ENCODE peak calls at places on chromosomes 2 and 18, in five cellular contexts. I, C, X, L and Y are unnamed samples.

GRCh38 chr18:36187138-36187825 is at the start of gene MOCOS:
- DNase-seq in L (peak), C (no peak), I (no peak), X (peak), Y (no peak)

GRCh38 chr2:208783184-208783583 is 376.6 kb downstream of the PTH2R start:
- DNase-seq in C (no peak), I (no peak), L (peak), X (no peak), Y (no peak)

GRCh38 chr2:240372051-240372450 is 63.4 kb upstream of the GPC1 start:
- DNase-seq in I (no peak), L (no peak), C (no peak), X (no peak), Y (no peak)

GRCh38 chr2:149994057-149994728 is 406.6 kb upstream of the MMADHC start:
- DNase-seq in L (peak), I (no peak), C (peak), X (no peak), Y (peak)

GRCh38 chr2:129377078-129377469 is 602.4 kb upstream of the RAB6C start:
- DNase-seq in L (no peak), X (no peak), I (no peak), C (no peak), Y (no peak)

GRCh38 chr2:57443985-57444501 is 602.6 kb upstream of the VRK2 start:
- DNase-seq in L (peak), C (peak), I (no peak), X (no peak), Y (no peak)

GRCh38 chr2:171367692-171368091 is 66.1 kb downstream of the METTL8 start:
- DNase-seq in L (no peak), X (no peak), I (no peak), C (no peak), Y (no peak)

GRCh38 chr2:54247115-54247514 is 8.9 kb downstream of the TSPYL6 start:
- DNase-seq in L (no peak), X (no peak), I (no peak), C (peak), Y (no peak)

GRCh38 chr18:35605686-35606417 is 24.3 kb downstream of the GALNT1 start:
- DNase-seq in C (no peak), L (no peak), X (no peak), I (no peak), Y (no peak)

GRCh38 chr2:108444941-108445840 is 3.8 kb upstream of the GCC2 start:
- DNase-seq in X (peak), I (no peak), L (no peak), C (no peak), Y (no peak)

GRCh38 chr18:55321268-55322175 is 266.5 kb downstream of the TCF4 start:
- DNase-seq in L (no peak), I (no peak), X (peak), C (peak), Y (peak)

GRCh38 chr18:7105943-7106342 is 11.7 kb downstream of the LAMA1 start:
- DNase-seq in L (no peak), X (no peak), C (no peak), I (no peak), Y (no peak)

GRCh38 chr18:62944454-62944853 is 229.1 kb downstream of the PHLPP1 start:
- DNase-seq in C (no peak), L (no peak), I (no peak), X (no peak), Y (no peak)

GRCh38 chr2:122112633-122113032 is 357.2 kb downstream of the TSN start:
- DNase-seq in C (no peak), I (no peak), L (no peak), X (no peak), Y (no peak)

GRCh38 chr2:30335981-30336538 is 104.7 kb downstream of the LBH start:
- DNase-seq in L (no peak), I (no peak), C (peak), X (no peak), Y (no peak)

GRCh38 chr2:229654437-229654836 is 59.9 kb downstream of the DNER start:
- DNase-seq in L (no peak), I (no peak), X (no peak), C (no peak), Y (no peak)

DNA sequence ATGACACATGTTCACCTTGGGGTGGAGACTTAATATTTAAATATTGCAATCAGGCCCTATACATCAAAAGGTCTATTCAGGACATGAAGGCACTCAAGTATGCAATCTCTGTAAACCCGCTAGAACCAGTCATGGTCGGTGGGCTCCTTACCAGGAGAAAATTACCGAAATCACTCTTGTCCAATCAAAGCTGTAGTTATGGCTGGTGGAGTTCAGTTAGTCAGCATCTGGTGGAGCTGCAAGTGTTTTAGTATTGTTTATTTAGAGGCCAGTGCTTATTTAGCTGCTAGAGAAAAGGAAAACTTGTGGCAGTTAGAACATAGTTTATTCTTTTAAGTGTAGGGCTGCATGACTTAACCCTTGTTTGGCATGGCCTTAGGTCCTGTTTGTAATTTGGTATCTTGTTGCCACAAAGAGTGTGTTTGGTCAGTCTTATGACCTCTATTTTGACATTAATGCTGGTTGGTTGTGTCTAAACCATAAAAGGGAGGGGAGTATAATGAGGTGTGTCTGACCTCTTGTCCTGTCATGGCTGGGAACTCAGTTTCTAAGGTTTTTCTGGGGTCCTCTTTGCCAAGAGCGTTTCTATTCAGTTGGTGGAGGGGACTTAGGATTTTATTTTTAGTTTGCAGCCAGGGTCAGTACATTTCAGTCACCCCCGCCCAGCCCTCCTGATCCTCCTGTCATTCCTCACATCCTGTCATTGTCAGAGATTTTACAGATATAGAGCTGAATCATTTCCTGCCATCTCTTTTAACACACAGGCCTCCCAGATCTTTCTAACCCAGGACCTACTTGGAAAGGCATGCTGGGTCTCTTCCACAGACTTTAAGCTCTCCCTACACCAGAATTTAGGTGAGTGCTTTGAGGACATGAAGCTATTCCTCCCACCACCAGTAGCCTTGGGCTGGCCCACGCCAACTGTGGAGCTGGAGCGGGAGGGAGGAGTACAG is 108.1 kb downstream of the XRCC5 start:
- DNase-seq in I (no peak), X (no peak), C (peak), L (no peak), Y (no peak)
- H3K27ac ChIP-seq in I (no peak), X (no peak), C (peak), L (no peak), Y (peak)

DNA sequence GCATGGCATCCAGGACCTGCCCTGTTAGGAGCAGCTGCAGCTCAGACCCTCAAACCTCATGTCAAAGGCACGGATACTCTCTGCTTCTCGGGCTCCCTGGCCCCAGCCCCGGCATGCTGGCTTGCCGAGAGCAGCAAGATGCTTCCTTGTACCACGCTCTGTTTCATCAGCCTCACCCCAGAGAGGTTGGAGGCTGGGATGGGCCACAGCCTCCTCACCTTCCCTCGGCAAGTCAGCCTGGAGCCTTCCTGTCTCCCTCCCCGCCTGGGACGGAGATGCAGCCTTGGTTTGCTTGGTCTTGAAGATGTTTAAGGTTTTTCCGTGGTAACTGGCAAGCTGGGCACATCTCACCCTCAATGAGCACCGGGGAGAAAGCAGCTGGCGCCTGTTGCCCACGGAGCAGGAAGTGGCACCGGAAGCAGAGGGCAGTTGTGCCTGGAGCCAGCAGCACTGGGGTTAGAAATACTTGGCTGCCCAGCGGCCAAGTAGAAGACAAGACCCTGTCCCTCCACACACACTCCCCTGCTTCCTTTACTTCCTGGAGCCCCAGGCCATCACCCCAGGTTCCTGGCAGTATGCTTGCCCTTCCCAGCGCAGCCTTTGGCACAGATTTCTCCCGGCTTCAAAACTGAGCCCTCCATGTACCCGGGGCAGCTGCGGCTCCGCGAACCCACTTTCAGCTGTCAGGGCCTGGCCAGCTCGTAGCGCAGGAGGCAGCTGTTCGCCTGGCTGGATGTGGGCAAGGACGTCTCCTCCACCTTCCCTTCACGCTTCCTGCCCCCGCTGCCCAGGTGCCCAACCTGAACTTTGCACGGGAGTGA is 17.4 kb downstream of the FBLN7 start:
- DNase-seq in I (no peak), X (no peak), L (no peak), C (no peak), Y (no peak)
- H3K27ac ChIP-seq in I (no peak), X (no peak), L (no peak), C (no peak), Y (no peak)

DNA sequence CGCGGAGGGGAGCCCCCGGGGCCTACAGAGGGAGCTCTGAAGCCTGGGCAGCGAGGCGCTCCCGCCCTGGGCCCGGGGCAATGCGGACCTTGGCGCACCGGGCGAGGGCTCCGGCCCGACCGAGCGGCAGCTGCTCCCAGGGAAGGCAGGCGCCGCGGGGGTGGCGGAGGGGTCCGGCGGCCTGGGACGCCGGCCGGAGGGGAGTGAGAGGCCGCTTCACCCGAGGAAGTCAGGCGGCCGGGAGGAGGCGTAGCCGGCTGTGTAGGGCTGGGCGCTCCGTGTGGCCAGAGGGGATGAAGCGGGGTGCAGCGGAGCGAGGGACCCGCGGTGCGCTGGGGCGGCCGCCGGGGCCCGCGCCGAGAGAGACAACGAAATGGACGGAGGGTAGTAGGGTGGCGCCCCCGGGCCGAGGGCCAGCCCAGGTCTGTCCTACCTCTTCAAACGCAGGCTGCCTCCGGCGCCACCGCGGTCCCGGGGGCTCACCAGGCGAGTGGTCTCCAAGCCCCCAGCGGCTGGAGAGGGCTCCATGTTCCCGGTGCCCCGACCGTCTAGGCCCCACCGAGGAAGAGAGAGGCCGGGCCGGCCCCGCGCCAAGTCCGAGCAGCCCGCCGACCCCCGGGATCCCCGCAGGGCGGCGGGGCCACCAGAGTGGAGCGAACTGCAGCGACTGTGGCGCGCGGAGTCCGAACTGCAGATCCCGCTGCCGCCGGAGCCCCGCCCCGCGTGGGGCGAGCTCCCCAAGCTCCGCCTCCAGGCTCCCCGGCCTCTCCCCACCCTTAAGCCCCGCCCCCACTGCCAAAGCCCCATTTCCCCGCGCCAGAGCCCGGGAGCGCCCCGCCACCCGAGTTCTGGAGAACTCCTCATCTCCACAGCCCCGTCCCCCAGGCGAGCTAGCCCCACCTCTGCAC is at the start of gene SLC30A3:
- DNase-seq in L (peak), C (no peak), I (no peak), X (peak), Y (no peak)
- H3K27ac ChIP-seq in L (peak), C (no peak), I (no peak), X (no peak), Y (no peak)

DNA sequence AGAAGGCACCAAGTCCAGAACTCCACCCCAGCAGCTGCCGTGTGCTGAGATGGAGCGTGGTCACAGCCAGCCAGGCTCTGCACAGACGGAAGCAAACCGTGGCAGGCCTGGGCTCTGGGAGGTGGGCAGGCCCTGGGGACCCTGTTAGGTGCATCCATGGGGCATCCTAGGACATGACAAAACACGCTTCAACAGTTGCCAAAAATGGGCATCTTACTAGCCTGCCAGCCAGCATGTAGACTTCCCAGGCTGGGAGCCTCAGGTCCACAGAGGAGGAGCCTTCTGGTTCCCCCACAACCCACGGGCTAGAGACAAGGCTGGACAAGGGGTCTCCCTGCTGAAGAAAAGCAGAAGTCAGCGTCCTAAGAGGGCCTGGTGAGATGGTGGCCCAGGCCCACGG is 139.5 kb downstream of the HDAC4 start:
- DNase-seq in I (no peak), X (no peak), L (no peak), C (no peak), Y (no peak)
- H3K27ac ChIP-seq in I (no peak), X (no peak), L (no peak), C (no peak), Y (no peak)

GRCh38 chr18:68418226-68418868 is 296.6 kb downstream of the TMX3 start:
- DNase-seq in I (no peak), C (no peak), L (no peak), X (no peak), Y (no peak)
- H3K27ac ChIP-seq in I (no peak), C (no peak), L (no peak), X (no peak), Y (no peak)

GRCh38 chr2:69538872-69539548 is 101.8 kb upstream of the NFU1 start:
- DNase-seq in L (no peak), X (no peak), I (no peak), C (no peak), Y (no peak)
- H3K27ac ChIP-seq in L (no peak), X (no peak), I (no peak), C (no peak), Y (no peak)